ENCODE peak calls at places on chromosomes 7 and 10, in ten cellular contexts. H, N, F, G, B, X, C, L, Z and M are unnamed samples.

GRCh38 chr7:120733143-120733542 is 124.8 kb downstream of the TSPAN12 start:
- DNase-seq in H (no peak), F (peak), B (peak), C (no peak), X (peak), Z (peak), G (peak), N (no peak), L (no peak), M (no peak)

GRCh38 chr10:52864459-52865106 is 92.0 kb upstream of the MBL2 start:
- DNase-seq in N (no peak), L (no peak), X (peak), C (peak), Z (peak), B (no peak), H (no peak), G (peak), F (peak), M (no peak)

GRCh38 chr7:44159824-44160630 is 18.9 kb upstream of the MYL7 start:
- DNase-seq in G (no peak), H (peak), C (no peak), B (no peak), X (no peak), Z (no peak), N (no peak), L (no peak), F (no peak), M (no peak)

GRCh38 chr10:89082086-89082485 is 91.5 kb downstream of the FAS start:
- DNase-seq in F (no peak), G (no peak), Z (no peak), L (no peak), X (no peak), B (no peak), C (no peak), H (no peak), N (no peak), M (no peak)

GRCh38 chr7:76507723-76508406 is 2.5 kb upstream of the UPK3B start:
- DNase-seq in B (no peak), C (no peak), H (no peak), N (no peak), F (peak), L (no peak), G (peak), X (no peak), Z (peak), M (peak)

GRCh38 chr7:45924283-45924682 is 3.2 kb upstream of the IGFBP3 start:
- DNase-seq in H (no peak), G (peak), Z (peak), X (no peak), C (no peak), N (no peak), L (no peak), F (peak), B (no peak), M (no peak)

GRCh38 chr10:88810196-88810961 is 7.8 kb downstream of the LIPM start:
- DNase-seq in N (peak), C (peak), L (no peak), X (no peak), B (peak), Z (peak), F (peak), H (peak), G (peak), M (no peak)

GRCh38 chr10:103768345-103768744 is 87.0 kb downstream of the SH3PXD2A start:
- DNase-seq in L (no peak), C (no peak), F (no peak), N (no peak), G (no peak), H (no peak), Z (no peak), B (no peak), X (no peak), M (no peak)

GRCh38 chr10:18312385-18313145 is 172.3 kb downstream of the CACNB2 start:
- DNase-seq in Z (peak), N (peak), B (peak), C (peak), G (peak), L (no peak), H (no peak), F (peak), X (no peak), M (no peak)

GRCh38 chr7:120856621-120857352 is 1.2 kb downstream of the TSPAN12 start:
- DNase-seq in F (peak), G (peak), H (peak), X (no peak), N (peak), B (peak), C (peak), Z (peak), L (no peak), M (peak)

GRCh38 chr10:75865413-75865812 is 434.0 kb downstream of the LRMDA start:
- DNase-seq in L (no peak), G (no peak), N (no peak), Z (no peak), B (no peak), F (peak), C (no peak), X (no peak), H (no peak), M (no peak)

GRCh38 chr10:132922872-132923271 is 19.5 kb downstream of the CFAP46 start:
- DNase-seq in X (no peak), L (no peak), H (no peak), N (no peak), G (no peak), C (no peak), Z (no peak), F (no peak), B (no peak), M (no peak)

GRCh38 chr7:131826960-131827359 is 270.5 kb upstream of the PODXL start:
- DNase-seq in Z (peak), C (no peak), X (no peak), G (peak), H (no peak), L (no peak), F (no peak), N (no peak), B (no peak), M (no peak)

GRCh38 chr7:73353243-73353642 is 25.3 kb downstream of the FKBP6 start:
- DNase-seq in F (no peak), L (no peak), H (no peak), N (no peak), B (no peak), G (no peak), X (no peak), C (no peak), Z (no peak), M (no peak)

GRCh38 chr7:157263156-157263555 is 73.6 kb upstream of the DNAJB6 start:
- DNase-seq in F (no peak), H (peak), B (no peak), Z (no peak), C (no peak), L (no peak), G (no peak), X (no peak), N (no peak), M (no peak)

GRCh38 chr10:60646966-60647796 is 131.1 kb upstream of the CDK1 start:
- DNase-seq in C (peak), F (peak), L (peak), N (peak), Z (peak), X (no peak), B (peak), G (peak), H (peak), M (peak)

GRCh38 chr7:94088560-94088959 is 84.4 kb upstream of the BET1 start:
- DNase-seq in L (no peak), G (peak), N (no peak), F (peak), X (no peak), H (no peak), C (no peak), B (no peak), Z (no peak), M (no peak)

GRCh38 chr10:14261341-14261740 is 69.4 kb downstream of the FRMD4A start:
- DNase-seq in Z (no peak), C (no peak), H (no peak), B (no peak), N (no peak), X (no peak), F (no peak), L (no peak), G (no peak), M (no peak)

GRCh38 chr7:151704969-151705743 is 171.8 kb downstream of the PRKAG2 start:
- DNase-seq in F (no peak), B (no peak), L (no peak), C (no peak), G (no peak), X (no peak), Z (no peak), N (peak), H (no peak), M (peak)

GRCh38 chr10:96587255-96588059 is 645 bp upstream of the TM9SF3 start:
- DNase-seq in G (peak), L (no peak), X (no peak), F (peak), B (peak), H (peak), Z (peak), C (no peak), N (no peak), M (no peak)
- H3K4me3 ChIP-seq in G (peak), L (peak), X (peak), F (peak), B (peak), H (peak), Z (peak), C (peak), N (peak), M (peak)

DNA sequence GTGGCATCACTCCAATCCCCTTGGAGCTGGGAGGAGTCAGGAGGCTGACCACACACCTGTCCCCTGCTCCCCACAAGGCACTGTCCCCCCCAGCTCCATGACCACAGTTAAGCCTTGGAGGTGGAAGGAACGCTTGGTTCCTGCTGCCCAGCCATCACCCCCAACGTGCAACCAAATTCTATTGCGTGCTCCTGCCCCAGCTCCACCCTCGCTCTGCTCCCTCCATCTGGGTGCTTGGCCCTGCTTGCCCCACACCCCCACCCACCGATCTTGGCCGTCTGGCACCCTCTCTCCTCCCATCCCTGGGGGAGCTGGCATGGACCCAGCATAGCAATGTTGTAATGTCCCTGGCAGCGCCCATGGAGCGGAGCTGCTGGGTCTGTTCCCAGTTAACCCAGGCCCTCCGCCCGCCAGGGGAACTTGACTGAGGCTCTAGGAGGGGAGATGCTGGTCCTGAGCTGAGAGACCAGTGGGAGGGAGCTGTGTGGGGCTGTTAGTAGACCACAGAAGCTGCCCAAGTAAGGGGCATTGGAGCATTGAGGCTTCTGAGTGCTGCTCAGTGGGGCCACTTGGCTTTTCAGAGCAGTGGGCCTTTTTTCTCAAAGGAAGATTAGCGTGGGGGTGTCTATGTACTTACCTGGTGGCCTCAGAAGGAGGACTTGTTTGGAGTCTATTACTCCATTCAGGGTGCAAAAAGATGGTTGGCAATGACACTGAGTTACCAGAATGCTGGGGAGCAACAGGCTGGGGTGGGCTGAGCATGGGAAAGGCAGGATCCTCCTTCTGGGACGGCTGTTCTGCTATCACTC is 1.1 kb downstream of the EPHB6 start:
- DNase-seq in L (no peak), C (no peak), N (peak), H (peak), Z (no peak), B (no peak), F (peak), X (no peak), G (peak), M (no peak)
- H3K4me3 ChIP-seq in L (no peak), C (no peak), N (peak), H (peak), Z (no peak), B (no peak), F (peak), X (peak), G (peak), M (no peak)

GRCh38 chr7:82173400-82174021 is 270.1 kb downstream of the CACNA2D1 start:
- DNase-seq in N (no peak), C (no peak), X (no peak), G (no peak), B (no peak), H (no peak), Z (no peak), L (no peak), F (no peak), M (no peak)
- H3K4me3 ChIP-seq in N (no peak), C (no peak), X (no peak), G (no peak), B (no peak), H (no peak), Z (no peak), L (no peak), F (no peak), M (no peak)

DNA sequence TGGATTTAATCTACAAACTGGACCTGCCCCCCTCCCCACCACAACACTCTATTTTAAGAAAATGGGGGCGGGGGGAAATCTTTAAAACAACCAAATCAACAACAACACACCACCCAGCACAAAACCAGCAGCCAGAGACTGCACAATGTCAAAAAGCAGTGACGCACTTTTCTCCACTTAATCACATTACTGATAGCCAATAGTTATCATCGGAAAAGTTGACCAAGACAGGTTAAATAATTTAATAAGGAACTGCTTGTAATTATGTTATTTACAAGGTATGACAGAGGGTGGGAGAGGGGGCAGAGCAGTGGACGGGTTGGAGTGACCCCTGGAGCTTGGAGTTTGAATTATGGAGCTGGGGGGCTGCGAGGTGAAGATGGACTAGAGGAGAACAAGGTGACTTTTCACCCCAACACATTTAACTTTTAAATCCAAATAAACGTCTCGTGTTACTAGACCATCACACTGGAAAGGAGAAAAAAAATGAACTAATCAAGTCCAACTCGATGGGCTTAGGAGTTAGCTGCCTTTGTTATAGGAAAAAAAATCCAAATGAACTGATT is 2.7 kb downstream of the EBF3 start:
- DNase-seq in F (peak), B (no peak), Z (no peak), C (no peak), H (no peak), L (no peak), G (no peak), X (no peak), N (no peak), M (no peak)
- H3K4me3 ChIP-seq in F (peak), B (no peak), Z (no peak), C (no peak), H (no peak), L (peak), G (no peak), X (no peak), N (no peak), M (no peak)

GRCh38 chr10:98403812-98404504 is 11.0 kb downstream of the PYROXD2 start:
- DNase-seq in X (peak), N (no peak), F (peak), C (peak), Z (no peak), G (peak), L (no peak), B (no peak), H (no peak), M (no peak)
- H3K4me3 ChIP-seq in X (no peak), N (no peak), F (no peak), C (peak), Z (no peak), G (no peak), L (no peak), B (no peak), H (no peak), M (no peak)

DNA sequence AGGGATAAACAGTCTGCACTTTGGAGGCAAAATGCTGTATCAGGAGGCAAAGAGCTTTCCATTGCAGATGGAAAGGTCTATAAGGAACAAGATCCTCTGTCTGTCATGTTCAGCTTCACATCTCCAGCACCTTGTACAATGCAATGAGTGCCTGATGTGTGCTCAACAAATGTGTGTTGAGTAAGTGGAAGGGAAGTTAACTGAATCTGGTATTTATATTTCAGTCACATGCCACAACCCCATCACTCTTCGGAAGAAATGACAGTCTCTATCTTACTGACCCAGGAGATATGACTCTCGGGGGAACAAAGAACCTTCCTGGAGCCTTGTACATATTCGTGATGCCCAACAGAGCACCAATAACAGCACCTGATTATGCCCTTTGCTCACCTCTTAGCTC is 20.0 kb upstream of the DNAJC1 start:
- DNase-seq in Z (no peak), X (no peak), F (no peak), C (no peak), B (no peak), L (no peak), G (no peak), N (no peak), H (no peak), M (no peak)
- H3K4me3 ChIP-seq in Z (no peak), X (no peak), F (no peak), C (no peak), B (no peak), L (no peak), G (no peak), N (no peak), H (no peak), M (no peak)

GRCh38 chr10:34628174-34628802 is 186.8 kb downstream of the PARD3 start:
- DNase-seq in B (no peak), X (no peak), G (no peak), L (no peak), N (peak), C (no peak), Z (no peak), F (peak), H (peak), M (peak)

GRCh38 chr10:34627741-34628140 is 187.4 kb downstream of the PARD3 start:
- DNase-seq in N (no peak), G (no peak), H (no peak), F (no peak), L (no peak), Z (no peak), C (no peak), X (no peak), B (no peak), M (no peak)

GRCh38 chr10:34627331-34627730 is 187.8 kb downstream of the PARD3 start:
- DNase-seq in C (no peak), L (no peak), H (no peak), X (no peak), Z (no peak), G (no peak), N (no peak), B (no peak), F (no peak), M (no peak)

GRCh38 chr10:34624323-34625153 is 190.6 kb downstream of the PARD3 start:
- DNase-seq in C (no peak), N (no peak), H (no peak), L (no peak), G (no peak), B (no peak), F (no peak), X (no peak), Z (no peak), M (no peak)

GRCh38 chr10:34626158-34626557 is 188.9 kb downstream of the PARD3 start:
- DNase-seq in Z (no peak), L (no peak), H (no peak), C (no peak), X (no peak), N (no peak), B (no peak), G (peak), F (peak), M (no peak)
- H3K4me3 ChIP-seq in Z (no peak), L (no peak), H (no peak), C (no peak), X (no peak), N (no peak), B (no peak), G (no peak), F (no peak), M (no peak)

GRCh38 chr7:1664711-1665591 is 5.1 kb upstream of the ELFN1 start:
- DNase-seq in B (peak), L (peak), C (peak), Z (peak), X (no peak), H (peak), N (peak), G (peak), F (peak), M (peak)

GRCh38 chr7:1663243-1663642 is 6.8 kb upstream of the ELFN1 start:
- DNase-seq in L (no peak), X (no peak), H (no peak), G (no peak), N (peak), C (no peak), Z (no peak), B (no peak), F (no peak), M (no peak)

GRCh38 chr7:1662767-1663166 is 7.3 kb upstream of the ELFN1 start:
- DNase-seq in F (no peak), G (no peak), X (no peak), Z (no peak), L (no peak), H (no peak), C (no peak), N (peak), B (no peak), M (peak)

GRCh38 chr7:1665721-1666250 is 4.3 kb upstream of the ELFN1 start:
- DNase-seq in L (no peak), F (peak), B (no peak), G (peak), Z (peak), C (no peak), H (peak), X (no peak), N (peak), M (peak)

GRCh38 chr7:1663857-1664651 is 6.0 kb upstream of the ELFN1 start:
- DNase-seq in Z (no peak), F (no peak), G (no peak), X (no peak), N (peak), C (no peak), B (no peak), H (peak), L (no peak), M (peak)
- H3K4me3 ChIP-seq in Z (peak), F (peak), G (no peak), X (peak), N (peak), C (no peak), B (no peak), H (peak), L (peak), M (no peak)

GRCh38 chr10:31353574-31353973 is 34.6 kb downstream of the ZEB1 start:
- DNase-seq in G (peak), X (no peak), B (peak), F (peak), L (no peak), N (no peak), C (peak), H (no peak), Z (peak), M (no peak)
- H3K4me3 ChIP-seq in G (no peak), X (no peak), B (no peak), F (no peak), L (no peak), N (no peak), C (no peak), H (no peak), Z (no peak), M (no peak)

GRCh38 chr10:4243651-4244050 is 458.6 kb upstream of the KLF6 start:
- DNase-seq in B (peak), G (peak), F (peak), N (no peak), H (no peak), X (peak), C (no peak), L (no peak), Z (peak), M (no peak)
- H3K4me3 ChIP-seq in B (no peak), G (peak), F (peak), N (peak), H (no peak), X (no peak), C (no peak), L (no peak), Z (no peak), M (no peak)